ENCODE peak calls at places on chromosome 10, in five cellular contexts. J is GM12878, T is K562, Z is HepG2, U is H1. W is an unnamed sample.

GRCh38 chr10:11147723-11148122 is 130.1 kb downstream of the CELF2 start:
- DNase-seq in J (no peak), T (no peak), Z (no peak), U (no peak), W (no peak)

GRCh38 chr10:71663311-71663710 is 56.3 kb downstream of the C10orf105 start:
- DNase-seq in J (no peak), T (no peak), Z (no peak), U (no peak), W (no peak)

GRCh38 chr10:91511549-91512330 is 101.6 kb downstream of the HECTD2 start:
- DNase-seq in J (no peak), T (no peak), Z (no peak), U (no peak), W (no peak)

GRCh38 chr10:23556727-23557440 is 118.0 kb downstream of the OTUD1 start:
- DNase-seq in J (no peak), T (no peak), Z (no peak), U (no peak), W (no peak)

GRCh38 chr10:85786401-85786899 is 580.1 kb downstream of the GRID1 start:
- DNase-seq in J (no peak), T (peak; percentile 30), Z (no peak), U (no peak), W (peak; percentile 4)

GRCh38 chr10:111515706-111516105 is 438.9 kb downstream of the ADRA2A start:
- DNase-seq in J (no peak), T (no peak), Z (no peak), U (no peak), W (no peak)

GRCh38 chr10:35058134-35058533 is 32.0 kb downstream of the CUL2 start:
- DNase-seq in J (peak; percentile 20), T (no peak), Z (peak; percentile 3), U (no peak), W (no peak)

GRCh38 chr10:44619975-44620374 is 235.1 kb upstream of the CXCL12 start:
- DNase-seq in J (no peak), T (no peak), Z (no peak), U (no peak), W (no peak)

GRCh38 chr10:124741281-124741921 is 2.8 kb downstream of the FAM53B start:
- DNase-seq in J (no peak), T (peak; percentile 76), Z (peak; percentile 80), U (peak; percentile 90), W (peak; percentile 50)

GRCh38 chr10:97925308-97925938 is 75.8 kb downstream of the GOLGA7B start:
- DNase-seq in J (no peak), T (no peak), Z (no peak), U (no peak), W (no peak)

GRCh38 chr10:72328829-72329204 is 25.9 kb downstream of the DNAJB12 start:
- DNase-seq in J (no peak), T (no peak), Z (no peak), U (no peak), W (no peak)

GRCh38 chr10:117684673-117685211 is 142.2 kb downstream of the EMX2 start:
- DNase-seq in J (no peak), T (peak; percentile 18), Z (no peak), U (peak; percentile 50), W (no peak)

GRCh38 chr10:34206602-34207268 is 608.4 kb downstream of the PARD3 start:
- DNase-seq in J (no peak), T (no peak), Z (no peak), U (no peak), W (no peak)

GRCh38 chr10:60666221-60666620 is 112.1 kb upstream of the CDK1 start:
- DNase-seq in J (no peak), T (no peak), Z (no peak), U (no peak), W (no peak)

GRCh38 chr10:624605-625334 is 64.7 kb downstream of the DIP2C start:
- DNase-seq in J (no peak), T (peak; percentile 22), Z (peak; percentile 69), U (no peak), W (no peak)

GRCh38 chr10:28384557-28384956 is 81.7 kb upstream of the MPP7 start:
- DNase-seq in J (no peak), T (no peak), Z (no peak), U (no peak), W (no peak)

GRCh38 chr10:124292911-124293640 is 125.6 kb downstream of the OAT start:
- DNase-seq in J (no peak), T (no peak), Z (no peak), U (no peak), W (no peak)

GRCh38 chr10:132231656-132232552 is 45.2 kb downstream of the DPYSL4 start:
- DNase-seq in J (no peak), T (no peak), Z (no peak), U (no peak), W (no peak)

GRCh38 chr10:129929343-129930297 is 34.5 kb downstream of the EBF3 start:
- DNase-seq in J (no peak), T (no peak), Z (no peak), U (no peak), W (no peak)

GRCh38 chr10:68989317-68989990 is 851 bp downstream of the KIFBP start:
- DNase-seq in J (no peak), T (no peak), Z (no peak), U (no peak), W (no peak)

GRCh38 chr10:121668336-121669009 is 70.2 kb upstream of the FGFR2 start:
- DNase-seq in J (no peak), T (no peak), Z (no peak), U (peak; percentile 69), W (no peak)

GRCh38 chr10:44757551-44758205 is 153.5 kb upstream of the TMEM72 start:
- DNase-seq in J (no peak), T (no peak), Z (no peak), U (no peak), W (no peak)

GRCh38 chr10:810351-810846 is 120.9 kb upstream of the DIP2C start:
- DNase-seq in J (no peak), T (no peak), Z (no peak), U (no peak), W (no peak)

GRCh38 chr10:558331-558730 is 131.1 kb downstream of the DIP2C start:
- DNase-seq in J (no peak), T (no peak), Z (no peak), U (no peak), W (no peak)

GRCh38 chr10:24541239-24541753 is 182.4 kb downstream of the ARHGAP21 start:
- DNase-seq in J (no peak), T (no peak), Z (peak; percentile 97), U (no peak), W (no peak)

GRCh38 chr10:96257944-96258343 is 13.4 kb downstream of the BLNK start:
- DNase-seq in J (no peak), T (no peak), Z (no peak), U (peak; percentile 22), W (no peak)

GRCh38 chr10:118710487-118710886 is 44.3 kb downstream of the CACUL1 start:
- DNase-seq in J (no peak), T (no peak), Z (no peak), U (no peak), W (no peak)

GRCh38 chr10:34358729-34359128 is 456.4 kb downstream of the PARD3 start:
- DNase-seq in J (no peak), T (no peak), Z (no peak), U (no peak), W (no peak)

GRCh38 chr10:125159486-125159931 is 854 bp downstream of the CTBP2 start:
- DNase-seq in J (no peak), T (peak; percentile 29), Z (no peak), U (peak; percentile 48), W (no peak)

GRCh38 chr10:127150136-127150535 is 46.3 kb downstream of the INSYN2A start:
- DNase-seq in J (no peak), T (no peak), Z (no peak), U (no peak), W (peak; percentile 27)

GRCh38 chr10:127151541-127151940 is 44.9 kb downstream of the INSYN2A start:
- DNase-seq in J (no peak), T (no peak), Z (no peak), U (no peak), W (no peak)

GRCh38 chr10:127151981-127152699 is 44.3 kb downstream of the INSYN2A start:
- DNase-seq in J (no peak), T (no peak), Z (peak; percentile 24), U (no peak), W (no peak)

GRCh38 chr10:127155221-127155620 is 41.2 kb downstream of the INSYN2A start:
- DNase-seq in J (no peak), T (no peak), Z (no peak), U (no peak), W (no peak)

GRCh38 chr10:127153166-127153565 is 43.2 kb downstream of the INSYN2A start:
- DNase-seq in J (no peak), T (no peak), Z (no peak), U (no peak), W (no peak)
- TF ChIP-seq SRF in J (no peak), T (no peak), Z (no peak), U (no peak), W (no peak)

GRCh38 chr10:32175629-32176028 is 119.4 kb upstream of the KIF5B start:
- DNase-seq in J (no peak), T (no peak), Z (no peak), U (no peak), W (no peak)
- TF ChIP-seq SRF in J (no peak), T (no peak), Z (no peak), U (no peak), W (no peak)

DNA sequence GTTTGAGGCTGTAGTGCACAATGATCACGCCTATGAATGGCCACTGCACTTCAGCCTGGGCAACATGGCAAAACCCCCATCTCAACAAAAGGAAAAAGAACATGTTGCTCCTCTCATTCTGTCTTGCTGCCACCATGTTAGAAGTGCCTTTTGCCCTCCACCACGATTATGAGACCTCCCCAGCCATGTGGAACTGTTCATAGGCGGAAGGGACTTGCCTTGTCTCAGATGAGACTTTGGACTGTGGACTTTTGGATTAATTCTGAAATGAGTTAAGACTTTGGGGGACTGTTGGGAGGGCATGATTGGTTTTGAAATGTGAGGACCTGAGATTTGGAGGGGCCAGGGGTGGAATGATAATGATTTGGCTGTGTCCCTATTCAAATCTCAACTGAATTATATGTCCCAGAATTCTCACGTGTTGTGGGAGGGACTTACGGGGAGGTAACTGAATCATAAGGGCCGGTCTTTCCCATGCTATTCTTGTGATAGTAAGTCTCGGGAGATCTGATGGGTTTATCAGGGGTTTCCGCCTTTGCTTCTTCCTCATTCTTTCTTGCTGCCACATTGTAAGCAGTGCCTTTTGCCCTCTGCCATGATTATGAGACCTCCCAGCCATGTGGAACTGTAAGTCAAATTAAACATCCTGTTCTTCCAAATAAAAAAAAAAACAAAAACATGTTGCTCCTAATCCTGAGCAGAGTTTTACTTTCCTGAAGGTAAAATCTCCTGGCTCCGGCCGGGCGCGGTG is 22.3 kb downstream of the DLG5 start:
- DNase-seq in J (no peak), T (no peak), Z (no peak), U (no peak), W (no peak)
- TF ChIP-seq SRF in J (no peak), T (no peak), Z (no peak), U (no peak), W (no peak)

DNA sequence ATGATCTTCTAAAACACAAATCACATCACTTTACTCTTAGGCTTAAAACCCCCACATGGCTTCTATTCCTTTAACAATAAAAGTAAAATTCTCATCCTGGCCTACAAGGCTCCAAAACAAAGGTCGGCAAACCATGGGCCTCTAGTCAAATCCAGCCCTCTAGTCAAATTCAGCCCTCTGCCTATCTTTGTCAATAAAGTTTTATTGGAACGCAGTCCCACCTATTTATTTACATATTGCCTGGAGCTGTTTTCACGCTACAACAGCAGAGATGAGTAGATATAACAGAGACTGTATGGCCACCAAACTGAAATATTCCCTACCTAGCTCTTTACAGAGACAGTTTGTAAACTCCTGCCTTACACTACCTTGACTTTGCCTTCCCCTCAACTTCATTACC is 178.8 kb downstream of the PTPN20 start:
- DNase-seq in J (no peak), T (no peak), Z (no peak), U (no peak), W (no peak)
- TF ChIP-seq SRF in J (no peak), T (no peak), Z (no peak), U (no peak), W (no peak)

W was measured in HCT116.